ENCODE peak calls at places on chromosomes 5 and 9, in eight cellular contexts. N is HCEC 1CT; M is pancreas; C is A172; U is activated T-cell treated with anti-CD3 and anti-CD28 coated beads, Interleukin-2, amount 50 U/mL, for 48 hours; O is DMS153; T is NCI-H1105 treated with DMSO at 0.1 percent for 48 hours; B is skeletal muscle cell. I is an unnamed sample.

GRCh38 chr9:16417101-16417500 is 453.4 kb downstream of the BNC2 start:
- DNase-seq in N (peak; percentile 94), M (no peak), C (peak; percentile 54), U (no peak), O (peak; percentile 71), T (peak; percentile 16), B (peak; percentile 67), I (peak; percentile 79)

GRCh38 chr5:77864997-77865396 is 88.9 kb upstream of the TBCA start:
- DNase-seq in N (no peak), M (no peak), C (no peak), U (no peak), O (peak; percentile 21), T (no peak), B (no peak), I (no peak)

GRCh38 chr9:88379352-88379751 is 8.9 kb upstream of the SPIN1 start:
- DNase-seq in N (no peak), M (no peak), C (no peak), U (no peak), O (no peak), T (no peak), B (no peak), I (no peak)

GRCh38 chr5:108141676-108142075 is 240.2 kb downstream of the FBXL17 start:
- DNase-seq in N (no peak), M (no peak), C (no peak), U (no peak), O (no peak), T (no peak), B (no peak), I (no peak)

GRCh38 chr5:50593681-50594080 is 72.8 kb upstream of the PARP8 start:
- DNase-seq in N (no peak), M (no peak), C (no peak), U (no peak), O (no peak), T (no peak), B (no peak), I (no peak)

GRCh38 chr5:32753765-32754164 is 42.6 kb downstream of the NPR3 start:
- DNase-seq in N (peak; percentile 65), M (no peak), C (no peak), U (no peak), O (no peak), T (no peak), B (no peak), I (peak; percentile 45)

GRCh38 chr5:97162045-97162444 is 19.6 kb upstream of the LIX1 start:
- DNase-seq in N (peak; percentile 64), M (peak; percentile 22), C (peak; percentile 73), U (peak; percentile 53), O (peak; percentile 9), T (peak; percentile 51), B (peak; percentile 34), I (peak; percentile 75)

GRCh38 chr9:136644593-136645342 is 17.9 kb upstream of the EGFL7 start:
- DNase-seq in N (peak; percentile 79), M (peak; percentile 66), C (peak; percentile 80), U (peak; percentile 82), O (no peak), T (no peak), B (no peak), I (peak; percentile 37)

GRCh38 chr5:81233080-81233634 is at the start of gene CKMT2:
- DNase-seq in N (no peak), M (peak; percentile 80), C (no peak), U (no peak), O (no peak), T (no peak), B (no peak), I (no peak)

GRCh38 chr9:75033789-75034473 is 5.8 kb upstream of the CARNMT1 start:
- DNase-seq in N (peak; percentile 30), M (no peak), C (no peak), U (no peak), O (no peak), T (no peak), B (no peak), I (no peak)

GRCh38 chr5:134143964-134144941 is 29.8 kb downstream of the TCF7 start:
- DNase-seq in N (no peak), M (no peak), C (no peak), U (no peak), O (no peak), T (no peak), B (no peak), I (no peak)

GRCh38 chr5:126339215-126339805 is 83.9 kb upstream of the GRAMD2B start:
- DNase-seq in N (peak; percentile 65), M (peak; percentile 40), C (peak; percentile 72), U (no peak), O (no peak), T (peak; percentile 44), B (no peak), I (peak; percentile 71)

GRCh38 chr9:5478214-5478613 is 27.9 kb downstream of the CD274 start:
- DNase-seq in N (no peak), M (no peak), C (no peak), U (peak; percentile 18), O (no peak), T (no peak), B (no peak), I (no peak)

GRCh38 chr9:93256878-93257807 is 73.2 kb downstream of the WNK2 start:
- DNase-seq in N (no peak), M (peak; percentile 11), C (no peak), U (no peak), O (no peak), T (no peak), B (no peak), I (no peak)

GRCh38 chr5:55232194-55232984 is 1.0 kb downstream of the CCNO start:
- DNase-seq in N (no peak), M (peak; percentile 71), C (peak; percentile 16), U (peak; percentile 37), O (no peak), T (peak; percentile 50), B (no peak), I (peak; percentile 57)

GRCh38 chr5:123997354-123998215 is 485.6 kb downstream of the CSNK1G3 start:
- DNase-seq in N (no peak), M (no peak), C (peak; percentile 67), U (no peak), O (no peak), T (no peak), B (peak; percentile 83), I (peak; percentile 91)

GRCh38 chr9:100229561-100229960 is 123.2 kb downstream of the TEX10 start:
- DNase-seq in N (no peak), M (no peak), C (no peak), U (no peak), O (no peak), T (peak; percentile 21), B (no peak), I (no peak)

GRCh38 chr5:133850811-133851210 is 117.6 kb downstream of the C5orf15 start:
- DNase-seq in N (no peak), M (no peak), C (no peak), U (peak; percentile 3), O (no peak), T (no peak), B (no peak), I (no peak)

GRCh38 chr5:102959055-102959454 is 160.9 kb downstream of the GIN1 start:
- DNase-seq in N (peak; percentile 97), M (no peak), C (peak; percentile 96), U (no peak), O (no peak), T (no peak), B (peak; percentile 73), I (peak; percentile 92)

GRCh38 chr9:4596165-4596922 is 65.8 kb upstream of the PLPP6 start:
- DNase-seq in N (no peak), M (no peak), C (no peak), U (peak; percentile 34), O (no peak), T (no peak), B (no peak), I (no peak)

GRCh38 chr9:6739218-6739617 is 18.6 kb upstream of the KDM4C start:
- DNase-seq in N (peak; percentile 30), M (no peak), C (peak; percentile 7), U (no peak), O (no peak), T (no peak), B (no peak), I (peak; percentile 14)

GRCh38 chr9:78245401-78245800 is 9.5 kb downstream of the CEP78 start:
- DNase-seq in N (no peak), M (no peak), C (no peak), U (no peak), O (no peak), T (no peak), B (no peak), I (no peak)

GRCh38 chr5:142472306-142472951 is 147.6 kb upstream of the SPRY4 start:
- DNase-seq in N (peak; percentile 97), M (no peak), C (peak; percentile 98), U (peak; percentile 43), O (no peak), T (no peak), B (peak; percentile 71), I (peak; percentile 95)

GRCh38 chr5:122844136-122844915 is 1.1 kb upstream of the SNX24 start:
- DNase-seq in N (no peak), M (peak; percentile 49), C (no peak), U (peak; percentile 18), O (no peak), T (no peak), B (no peak), I (no peak)